ENCODE peak calls at places on chromosomes 13 and 19, in six cellular contexts. One of them, this sample, is unnamed. For H3K4me1, the result is how much of the 10 kb centered on the place peaks cover.

GRCh38 chr13:103067751-103068563 is 1.7 kb upstream of the SLC10A2 start:
- DNase-seq in tibial nerve: no peak
- DNase-seq in ascending aorta: no peak
- DNase-seq in vagina: no peak
- DNase-seq in naive thymus-derived CD4-positive, alpha-beta T cell: no peak
- DNase-seq in kidney: no peak
- DNase-seq in this sample: peak

GRCh38 chr13:113033054-113033453 is 64.0 kb downstream of the MCF2L start:
- DNase-seq in naive thymus-derived CD4-positive, alpha-beta T cell: no peak
- DNase-seq in vagina: no peak
- DNase-seq in kidney: peak
- DNase-seq in tibial nerve: no peak
- DNase-seq in ascending aorta: no peak
- DNase-seq in this sample: peak

GRCh38 chr19:48641850-48642249 is 4.1 kb downstream of the CA11 start:
- DNase-seq in kidney: no peak
- DNase-seq in vagina: no peak
- DNase-seq in tibial nerve: no peak
- DNase-seq in ascending aorta: no peak
- DNase-seq in naive thymus-derived CD4-positive, alpha-beta T cell: no peak
- DNase-seq in this sample: no peak

GRCh38 chr13:25085125-25085742 is 10.7 kb upstream of the PABPC3 start:
- DNase-seq in naive thymus-derived CD4-positive, alpha-beta T cell: no peak
- DNase-seq in kidney: no peak
- DNase-seq in ascending aorta: no peak
- DNase-seq in vagina: no peak
- DNase-seq in tibial nerve: no peak
- DNase-seq in this sample: peak

GRCh38 chr19:31727536-31727935 is 378.3 kb upstream of the TSHZ3 start:
- DNase-seq in vagina: no peak
- DNase-seq in kidney: no peak
- DNase-seq in ascending aorta: no peak
- DNase-seq in tibial nerve: peak
- DNase-seq in naive thymus-derived CD4-positive, alpha-beta T cell: no peak
- DNase-seq in this sample: no peak

GRCh38 chr13:113732176-113732960 is 26.7 kb upstream of the TMEM255B start:
- DNase-seq in vagina: no peak
- DNase-seq in kidney: peak
- DNase-seq in tibial nerve: no peak
- DNase-seq in naive thymus-derived CD4-positive, alpha-beta T cell: no peak
- DNase-seq in ascending aorta: no peak
- DNase-seq in this sample: no peak

GRCh38 chr13:38340624-38341023 is 9.0 kb upstream of the UFM1 start:
- DNase-seq in naive thymus-derived CD4-positive, alpha-beta T cell: no peak
- DNase-seq in tibial nerve: no peak
- DNase-seq in kidney: no peak
- DNase-seq in ascending aorta: no peak
- DNase-seq in vagina: no peak
- DNase-seq in this sample: no peak

GRCh38 chr13:40910324-40911050 is 108.6 kb downstream of the ELF1 start:
- DNase-seq in ascending aorta: no peak
- DNase-seq in vagina: no peak
- DNase-seq in naive thymus-derived CD4-positive, alpha-beta T cell: no peak
- DNase-seq in tibial nerve: no peak
- DNase-seq in kidney: no peak
- DNase-seq in this sample: no peak

GRCh38 chr13:34164585-34164984 is 346.6 kb downstream of the RFC3 start:
- DNase-seq in ascending aorta: no peak
- DNase-seq in vagina: no peak
- DNase-seq in naive thymus-derived CD4-positive, alpha-beta T cell: no peak
- DNase-seq in kidney: no peak
- DNase-seq in tibial nerve: no peak
- DNase-seq in this sample: no peak

GRCh38 chr13:98766716-98767115 is 14.2 kb upstream of the SLC15A1 start:
- DNase-seq in naive thymus-derived CD4-positive, alpha-beta T cell: no peak
- DNase-seq in ascending aorta: no peak
- DNase-seq in kidney: no peak
- DNase-seq in tibial nerve: no peak
- DNase-seq in vagina: no peak
- DNase-seq in this sample: no peak

GRCh38 chr13:44470623-44471562 is 97.3 kb downstream of the SERP2 start:
- DNase-seq in kidney: no peak
- DNase-seq in tibial nerve: no peak
- DNase-seq in ascending aorta: no peak
- DNase-seq in naive thymus-derived CD4-positive, alpha-beta T cell: no peak
- DNase-seq in vagina: no peak
- DNase-seq in this sample: peak

GRCh38 chr19:55166530-55167268 is at the start of gene DNAAF3:
- DNase-seq in vagina: no peak
- DNase-seq in naive thymus-derived CD4-positive, alpha-beta T cell: peak
- DNase-seq in ascending aorta: peak
- DNase-seq in tibial nerve: peak
- DNase-seq in kidney: peak
- DNase-seq in this sample: peak

GRCh38 chr19:49455729-49456128 is 2.7 kb downstream of the ALDH16A1 start:
- DNase-seq in kidney: no peak
- DNase-seq in ascending aorta: no peak
- DNase-seq in naive thymus-derived CD4-positive, alpha-beta T cell: no peak
- DNase-seq in vagina: no peak
- DNase-seq in tibial nerve: no peak
- DNase-seq in this sample: no peak

GRCh38 chr19:42655748-42656147 is 61.0 kb upstream of the CEACAM8 start:
- DNase-seq in vagina: no peak
- DNase-seq in naive thymus-derived CD4-positive, alpha-beta T cell: no peak
- DNase-seq in tibial nerve: no peak
- DNase-seq in ascending aorta: no peak
- DNase-seq in kidney: no peak
- DNase-seq in this sample: no peak

GRCh38 chr19:45025264-45025663 is 13.6 kb upstream of the CLASRP start:
- DNase-seq in vagina: no peak
- DNase-seq in ascending aorta: no peak
- DNase-seq in kidney: no peak
- DNase-seq in naive thymus-derived CD4-positive, alpha-beta T cell: no peak
- DNase-seq in tibial nerve: no peak
- DNase-seq in this sample: no peak

GRCh38 chr19:7636691-7637373 is at the start of gene STXBP2:
- DNase-seq in tibial nerve: no peak
- DNase-seq in kidney: peak
- DNase-seq in naive thymus-derived CD4-positive, alpha-beta T cell: peak
- DNase-seq in ascending aorta: peak
- DNase-seq in vagina: peak
- DNase-seq in this sample: peak

GRCh38 chr19:14318873-14319272 is 62.4 kb upstream of the ADGRE5 start:
- DNase-seq in vagina: no peak
- DNase-seq in ascending aorta: no peak
- DNase-seq in naive thymus-derived CD4-positive, alpha-beta T cell: no peak
- DNase-seq in tibial nerve: no peak
- DNase-seq in kidney: no peak
- DNase-seq in this sample: peak

GRCh38 chr13:51231456-51231855 is 9.3 kb downstream of the FAM124A start:
- DNase-seq in tibial nerve: no peak
- DNase-seq in vagina: no peak
- DNase-seq in naive thymus-derived CD4-positive, alpha-beta T cell: no peak
- DNase-seq in ascending aorta: no peak
- DNase-seq in kidney: no peak
- DNase-seq in this sample: no peak

GRCh38 chr13:35874704-35875103 is 256.5 kb downstream of the DCLK1 start:
- DNase-seq in ascending aorta: no peak
- DNase-seq in naive thymus-derived CD4-positive, alpha-beta T cell: no peak
- DNase-seq in kidney: no peak
- DNase-seq in vagina: no peak
- DNase-seq in tibial nerve: no peak
- DNase-seq in this sample: no peak

GRCh38 chr19:41166888-41167804 is 25.9 kb upstream of the CYP2S1 start:
- DNase-seq in ascending aorta: no peak
- DNase-seq in tibial nerve: no peak
- DNase-seq in naive thymus-derived CD4-positive, alpha-beta T cell: no peak
- DNase-seq in vagina: no peak
- DNase-seq in kidney: no peak
- DNase-seq in this sample: no peak

GRCh38 chr13:97325738-97326137 is 103.6 kb downstream of the MBNL2 start:
- DNase-seq in ascending aorta: no peak
- DNase-seq in tibial nerve: no peak
- DNase-seq in kidney: no peak
- DNase-seq in vagina: no peak
- DNase-seq in naive thymus-derived CD4-positive, alpha-beta T cell: no peak
- DNase-seq in this sample: no peak
- H3K4me1 ChIP-seq in ascending aorta: under half
- H3K4me1 ChIP-seq in tibial nerve: under half
- H3K4me1 ChIP-seq in kidney: under half
- H3K4me1 ChIP-seq in vagina: under half
- H3K4me1 ChIP-seq in naive thymus-derived CD4-positive, alpha-beta T cell: under half
- H3K4me1 ChIP-seq in this sample: under half

GRCh38 chr19:13058951-13059660 is 43.6 kb downstream of the LYL1 start:
- DNase-seq in naive thymus-derived CD4-positive, alpha-beta T cell: no peak
- DNase-seq in ascending aorta: no peak
- DNase-seq in kidney: no peak
- DNase-seq in vagina: no peak
- DNase-seq in tibial nerve: no peak
- DNase-seq in this sample: no peak
- H3K4me1 ChIP-seq in naive thymus-derived CD4-positive, alpha-beta T cell: under half
- H3K4me1 ChIP-seq in ascending aorta: half or more
- H3K4me1 ChIP-seq in kidney: under half
- H3K4me1 ChIP-seq in vagina: half or more
- H3K4me1 ChIP-seq in tibial nerve: under half
- H3K4me1 ChIP-seq in this sample: under half

GRCh38 chr19:10402441-10403038 is 802 bp downstream of the CDC37 start:
- DNase-seq in naive thymus-derived CD4-positive, alpha-beta T cell: no peak
- DNase-seq in tibial nerve: no peak
- DNase-seq in vagina: no peak
- DNase-seq in ascending aorta: no peak
- DNase-seq in kidney: no peak
- DNase-seq in this sample: peak
- H3K4me1 ChIP-seq in naive thymus-derived CD4-positive, alpha-beta T cell: under half
- H3K4me1 ChIP-seq in tibial nerve: under half
- H3K4me1 ChIP-seq in vagina: half or more
- H3K4me1 ChIP-seq in ascending aorta: under half
- H3K4me1 ChIP-seq in kidney: under half
- H3K4me1 ChIP-seq in this sample: under half

GRCh38 chr19:13100031-13100588 is 2.5 kb downstream of the LYL1 start:
- DNase-seq in vagina: no peak
- DNase-seq in tibial nerve: no peak
- DNase-seq in ascending aorta: peak
- DNase-seq in kidney: no peak
- DNase-seq in naive thymus-derived CD4-positive, alpha-beta T cell: peak
- DNase-seq in this sample: no peak

GRCh38 chr19:13101590-13102415 is 855 bp downstream of the LYL1 start:
- DNase-seq in kidney: no peak
- DNase-seq in naive thymus-derived CD4-positive, alpha-beta T cell: no peak
- DNase-seq in vagina: no peak
- DNase-seq in tibial nerve: no peak
- DNase-seq in ascending aorta: peak
- DNase-seq in this sample: no peak

GRCh38 chr19:13099073-13099999 is 3.3 kb downstream of the LYL1 start:
- DNase-seq in naive thymus-derived CD4-positive, alpha-beta T cell: peak
- DNase-seq in ascending aorta: peak
- DNase-seq in vagina: no peak
- DNase-seq in tibial nerve: no peak
- DNase-seq in kidney: peak
- DNase-seq in this sample: peak

GRCh38 chr19:13102416-13102665 is 317 bp downstream of the LYL1 start:
- DNase-seq in ascending aorta: no peak
- DNase-seq in tibial nerve: no peak
- DNase-seq in vagina: no peak
- DNase-seq in kidney: no peak
- DNase-seq in naive thymus-derived CD4-positive, alpha-beta T cell: no peak
- DNase-seq in this sample: no peak

GRCh38 chr19:13100871-13101589 is 1.6 kb downstream of the LYL1 start:
- DNase-seq in vagina: no peak
- DNase-seq in kidney: no peak
- DNase-seq in naive thymus-derived CD4-positive, alpha-beta T cell: no peak
- DNase-seq in tibial nerve: no peak
- DNase-seq in ascending aorta: peak
- DNase-seq in this sample: peak
- H3K4me1 ChIP-seq in vagina: half or more
- H3K4me1 ChIP-seq in kidney: under half
- H3K4me1 ChIP-seq in naive thymus-derived CD4-positive, alpha-beta T cell: half or more
- H3K4me1 ChIP-seq in tibial nerve: under half
- H3K4me1 ChIP-seq in ascending aorta: under half
- H3K4me1 ChIP-seq in this sample: under half

DNA sequence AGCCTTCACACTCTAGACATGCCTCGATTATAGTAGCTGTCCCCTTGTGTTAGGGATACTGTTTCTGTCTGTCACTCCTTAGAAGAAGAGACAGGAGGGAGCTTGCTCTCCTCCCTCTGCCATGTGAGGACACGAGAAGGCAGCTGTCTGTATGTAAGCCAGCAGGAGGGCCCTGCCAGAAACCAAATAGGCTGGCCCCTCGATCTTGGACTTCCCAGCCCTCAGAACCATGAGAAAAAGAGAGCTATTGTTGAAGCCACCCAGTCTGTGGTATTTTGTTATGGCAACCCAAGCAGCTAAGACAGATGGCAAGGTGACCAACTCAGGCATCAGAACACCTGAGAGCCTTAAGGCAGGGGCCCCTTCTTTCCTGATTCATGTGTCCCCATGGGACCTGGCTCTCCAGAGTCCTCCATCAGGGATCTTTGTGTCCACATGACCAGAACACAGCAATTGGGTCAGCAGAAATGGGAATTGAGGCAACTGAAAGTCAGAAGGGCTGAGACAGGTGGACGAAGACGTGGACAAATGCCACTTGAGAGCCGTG is 65.6 kb upstream of the NPAS1 start:
- DNase-seq in naive thymus-derived CD4-positive, alpha-beta T cell: no peak
- DNase-seq in vagina: no peak
- DNase-seq in kidney: no peak
- DNase-seq in ascending aorta: no peak
- DNase-seq in tibial nerve: no peak
- DNase-seq in this sample: no peak
- H3K4me1 ChIP-seq in naive thymus-derived CD4-positive, alpha-beta T cell: under half
- H3K4me1 ChIP-seq in vagina: half or more
- H3K4me1 ChIP-seq in kidney: under half
- H3K4me1 ChIP-seq in ascending aorta: under half
- H3K4me1 ChIP-seq in tibial nerve: under half
- H3K4me1 ChIP-seq in this sample: under half

DNA sequence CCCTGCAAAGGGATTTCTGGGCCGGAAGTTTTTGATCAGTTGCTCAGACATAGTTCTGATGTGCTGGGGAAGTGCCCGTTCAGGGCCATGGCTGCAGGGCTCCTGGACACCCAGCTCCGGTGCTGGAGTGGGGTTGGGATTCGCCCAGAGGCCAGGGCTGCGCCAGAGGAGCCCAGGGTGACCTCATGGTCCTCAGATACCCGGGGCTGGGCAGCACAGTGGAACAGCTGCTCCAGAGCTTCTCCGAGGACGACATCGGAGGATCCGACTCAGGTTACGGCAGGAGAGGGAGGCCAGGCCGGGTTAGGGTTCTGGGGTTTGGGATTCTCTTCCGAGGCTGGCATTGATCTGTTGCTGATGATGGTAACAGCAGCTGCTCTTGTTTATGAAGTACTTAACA is 20.9 kb downstream of the CARM1 start:
- DNase-seq in kidney: no peak
- DNase-seq in vagina: no peak
- DNase-seq in naive thymus-derived CD4-positive, alpha-beta T cell: no peak
- DNase-seq in tibial nerve: no peak
- DNase-seq in ascending aorta: no peak
- DNase-seq in this sample: no peak
- H3K4me1 ChIP-seq in kidney: under half
- H3K4me1 ChIP-seq in vagina: half or more
- H3K4me1 ChIP-seq in naive thymus-derived CD4-positive, alpha-beta T cell: under half
- H3K4me1 ChIP-seq in tibial nerve: under half
- H3K4me1 ChIP-seq in ascending aorta: under half
- H3K4me1 ChIP-seq in this sample: under half

This sample was measured in mesendoderm.